ENCODE peak calls at places on chromosomes 3 and 15, in eight cellular contexts. One of them, this sample, is unnamed.

GRCh38 chr3:194971009-194971408 is 285.3 kb downstream of the FAM43A start:
- DNase-seq in stimulated activated CD4-positive, alpha-beta T cell treated with anti-CD3 and anti-CD28 coated beads, Interleukin-2, amount 100 ng/mL, for 24 hours: no peak
- DNase-seq in substantia nigra: no peak
- DNase-seq in NCI-H1694 treated with DMSO at 0.1 percent for 48 hours: no peak
- DNase-seq in Karpas-422: no peak
- DNase-seq in CD8-positive, alpha-beta T cell: no peak
- DNase-seq in GM12892: no peak
- DNase-seq in sciatic nerve: no peak
- DNase-seq in this sample: no peak

GRCh38 chr3:45212095-45212468 is 14.0 kb downstream of the TMEM158 start:
- DNase-seq in Karpas-422: no peak
- DNase-seq in GM12892: no peak
- DNase-seq in substantia nigra: no peak
- DNase-seq in CD8-positive, alpha-beta T cell: no peak
- DNase-seq in NCI-H1694 treated with DMSO at 0.1 percent for 48 hours: no peak
- DNase-seq in stimulated activated CD4-positive, alpha-beta T cell treated with anti-CD3 and anti-CD28 coated beads, Interleukin-2, amount 100 ng/mL, for 24 hours: no peak
- DNase-seq in sciatic nerve: no peak
- DNase-seq in this sample: no peak

GRCh38 chr3:185722920-185723319 is 101.9 kb downstream of the IGF2BP2 start:
- DNase-seq in GM12892: no peak
- DNase-seq in substantia nigra: no peak
- DNase-seq in Karpas-422: no peak
- DNase-seq in NCI-H1694 treated with DMSO at 0.1 percent for 48 hours: no peak
- DNase-seq in stimulated activated CD4-positive, alpha-beta T cell treated with anti-CD3 and anti-CD28 coated beads, Interleukin-2, amount 100 ng/mL, for 24 hours: no peak
- DNase-seq in CD8-positive, alpha-beta T cell: no peak
- DNase-seq in sciatic nerve: no peak
- DNase-seq in this sample: no peak

GRCh38 chr3:143036557-143036956 is 35.2 kb downstream of the U2SURP start:
- DNase-seq in CD8-positive, alpha-beta T cell: no peak
- DNase-seq in substantia nigra: no peak
- DNase-seq in NCI-H1694 treated with DMSO at 0.1 percent for 48 hours: no peak
- DNase-seq in sciatic nerve: no peak
- DNase-seq in GM12892: no peak
- DNase-seq in Karpas-422: no peak
- DNase-seq in stimulated activated CD4-positive, alpha-beta T cell treated with anti-CD3 and anti-CD28 coated beads, Interleukin-2, amount 100 ng/mL, for 24 hours: no peak
- DNase-seq in this sample: no peak

GRCh38 chr3:35970793-35971192 is 331.5 kb downstream of the ARPP21 start:
- DNase-seq in stimulated activated CD4-positive, alpha-beta T cell treated with anti-CD3 and anti-CD28 coated beads, Interleukin-2, amount 100 ng/mL, for 24 hours: no peak
- DNase-seq in NCI-H1694 treated with DMSO at 0.1 percent for 48 hours: no peak
- DNase-seq in sciatic nerve: no peak
- DNase-seq in Karpas-422: no peak
- DNase-seq in GM12892: no peak
- DNase-seq in CD8-positive, alpha-beta T cell: no peak
- DNase-seq in substantia nigra: no peak
- DNase-seq in this sample: no peak

GRCh38 chr15:91769919-91770318 is 83.6 kb upstream of the SLCO3A1 start:
- DNase-seq in sciatic nerve: no peak
- DNase-seq in substantia nigra: no peak
- DNase-seq in Karpas-422: peak; percentile 35
- DNase-seq in NCI-H1694 treated with DMSO at 0.1 percent for 48 hours: no peak
- DNase-seq in GM12892: no peak
- DNase-seq in CD8-positive, alpha-beta T cell: no peak
- DNase-seq in stimulated activated CD4-positive, alpha-beta T cell treated with anti-CD3 and anti-CD28 coated beads, Interleukin-2, amount 100 ng/mL, for 24 hours: no peak
- DNase-seq in this sample: no peak

GRCh38 chr3:194715022-194715800 is 29.5 kb downstream of the FAM43A start:
- DNase-seq in substantia nigra: no peak
- DNase-seq in stimulated activated CD4-positive, alpha-beta T cell treated with anti-CD3 and anti-CD28 coated beads, Interleukin-2, amount 100 ng/mL, for 24 hours: no peak
- DNase-seq in CD8-positive, alpha-beta T cell: peak; percentile 16
- DNase-seq in sciatic nerve: no peak
- DNase-seq in GM12892: no peak
- DNase-seq in NCI-H1694 treated with DMSO at 0.1 percent for 48 hours: no peak
- DNase-seq in Karpas-422: no peak
- DNase-seq in this sample: no peak

GRCh38 chr15:68334661-68335124 is 57.1 kb downstream of the FEM1B start:
- DNase-seq in sciatic nerve: no peak
- DNase-seq in stimulated activated CD4-positive, alpha-beta T cell treated with anti-CD3 and anti-CD28 coated beads, Interleukin-2, amount 100 ng/mL, for 24 hours: no peak
- DNase-seq in substantia nigra: no peak
- DNase-seq in GM12892: no peak
- DNase-seq in NCI-H1694 treated with DMSO at 0.1 percent for 48 hours: no peak
- DNase-seq in Karpas-422: no peak
- DNase-seq in CD8-positive, alpha-beta T cell: no peak
- DNase-seq in this sample: peak; percentile 61

GRCh38 chr15:31615643-31616415 is 289.2 kb downstream of the KLF13 start:
- DNase-seq in CD8-positive, alpha-beta T cell: no peak
- DNase-seq in substantia nigra: no peak
- DNase-seq in stimulated activated CD4-positive, alpha-beta T cell treated with anti-CD3 and anti-CD28 coated beads, Interleukin-2, amount 100 ng/mL, for 24 hours: no peak
- DNase-seq in sciatic nerve: no peak
- DNase-seq in Karpas-422: no peak
- DNase-seq in GM12892: no peak
- DNase-seq in NCI-H1694 treated with DMSO at 0.1 percent for 48 hours: no peak
- DNase-seq in this sample: no peak